ENCODE peak calls at places on chromosomes 4 and X, in eight cellular contexts. One of them, this sample, is unnamed.

GRCh38 chr4:1760521-1761001 is 32.5 kb upstream of the FGFR3 start:
- DNase-seq in tibial artery: no peak
- DNase-seq in endothelial cell: no peak
- DNase-seq in cardiac fibroblast: no peak
- DNase-seq in right lobe of liver: no peak
- DNase-seq in BE2C: no peak
- DNase-seq in right atrium auricular region: no peak
- DNase-seq in fibroblast of the aortic adventitia: no peak
- DNase-seq in this sample: no peak

GRCh38 chrX:110167952-110168451 is 149.9 kb downstream of the AMMECR1 start:
- DNase-seq in tibial artery: no peak
- DNase-seq in endothelial cell: peak; percentile 41
- DNase-seq in cardiac fibroblast: no peak
- DNase-seq in right lobe of liver: peak; percentile 46
- DNase-seq in BE2C: peak; percentile 36
- DNase-seq in right atrium auricular region: no peak
- DNase-seq in fibroblast of the aortic adventitia: no peak
- DNase-seq in this sample: no peak

GRCh38 chr4:89253306-89253705 is 54.3 kb downstream of the GPRIN3 start:
- DNase-seq in tibial artery: no peak
- DNase-seq in endothelial cell: no peak
- DNase-seq in cardiac fibroblast: no peak
- DNase-seq in right lobe of liver: no peak
- DNase-seq in BE2C: no peak
- DNase-seq in right atrium auricular region: no peak
- DNase-seq in fibroblast of the aortic adventitia: no peak
- DNase-seq in this sample: no peak

GRCh38 chr4:152357206-152357605 is 178.7 kb downstream of the FBXW7 start:
- DNase-seq in tibial artery: peak; percentile 32
- DNase-seq in endothelial cell: no peak
- DNase-seq in cardiac fibroblast: peak; percentile 42
- DNase-seq in right lobe of liver: no peak
- DNase-seq in BE2C: no peak
- DNase-seq in right atrium auricular region: no peak
- DNase-seq in fibroblast of the aortic adventitia: no peak
- DNase-seq in this sample: peak; percentile 34

GRCh38 chr4:7987148-7987989 is 47.7 kb upstream of the AFAP1 start:
- DNase-seq in tibial artery: peak; percentile 59
- DNase-seq in endothelial cell: peak; percentile 82
- DNase-seq in cardiac fibroblast: peak; percentile 83
- DNase-seq in right lobe of liver: peak; percentile 73
- DNase-seq in BE2C: peak; percentile 81
- DNase-seq in right atrium auricular region: peak; percentile 75
- DNase-seq in fibroblast of the aortic adventitia: peak; percentile 83
- DNase-seq in this sample: peak; percentile 78

GRCh38 chr4:155967098-155967497 is 13.4 kb upstream of the CTSO start:
- DNase-seq in tibial artery: no peak
- DNase-seq in endothelial cell: no peak
- DNase-seq in cardiac fibroblast: peak; percentile 29
- DNase-seq in right lobe of liver: no peak
- DNase-seq in BE2C: no peak
- DNase-seq in right atrium auricular region: no peak
- DNase-seq in fibroblast of the aortic adventitia: peak; percentile 30
- DNase-seq in this sample: no peak

GRCh38 chrX:129659861-129660260 is 5.1 kb upstream of the APLN start:
- DNase-seq in tibial artery: no peak
- DNase-seq in endothelial cell: no peak
- DNase-seq in cardiac fibroblast: no peak
- DNase-seq in right lobe of liver: no peak
- DNase-seq in BE2C: no peak
- DNase-seq in right atrium auricular region: no peak
- DNase-seq in fibroblast of the aortic adventitia: no peak
- DNase-seq in this sample: no peak

GRCh38 chrX:48918644-48919340 is at the start of gene PIM2:
- DNase-seq in tibial artery: peak; percentile 89
- DNase-seq in endothelial cell: peak; percentile 72
- DNase-seq in cardiac fibroblast: peak; percentile 85
- DNase-seq in right lobe of liver: peak; percentile 92
- DNase-seq in BE2C: peak; percentile 93
- DNase-seq in right atrium auricular region: peak; percentile 92
- DNase-seq in fibroblast of the aortic adventitia: peak; percentile 39
- DNase-seq in this sample: peak; percentile 90

GRCh38 chr4:39045791-39046221 is 13.6 kb upstream of the TMEM156 start:
- DNase-seq in tibial artery: no peak
- DNase-seq in endothelial cell: no peak
- DNase-seq in cardiac fibroblast: peak; percentile 40
- DNase-seq in right lobe of liver: no peak
- DNase-seq in BE2C: no peak
- DNase-seq in right atrium auricular region: no peak
- DNase-seq in fibroblast of the aortic adventitia: peak; percentile 26
- DNase-seq in this sample: peak; percentile 40

GRCh38 chrX:46860536-46860935 is 23.7 kb downstream of the RP2 start:
- DNase-seq in tibial artery: no peak
- DNase-seq in endothelial cell: no peak
- DNase-seq in cardiac fibroblast: no peak
- DNase-seq in right lobe of liver: no peak
- DNase-seq in BE2C: no peak
- DNase-seq in right atrium auricular region: no peak
- DNase-seq in fibroblast of the aortic adventitia: no peak
- DNase-seq in this sample: no peak

GRCh38 chrX:47743504-47743903 is 84.5 kb upstream of the UXT start:
- DNase-seq in tibial artery: no peak
- DNase-seq in endothelial cell: no peak
- DNase-seq in cardiac fibroblast: peak; percentile 53
- DNase-seq in right lobe of liver: no peak
- DNase-seq in BE2C: no peak
- DNase-seq in right atrium auricular region: no peak
- DNase-seq in fibroblast of the aortic adventitia: peak; percentile 25
- DNase-seq in this sample: peak; percentile 68

GRCh38 chr4:115687356-115687755 is 573.9 kb upstream of the NDST4 start:
- DNase-seq in tibial artery: no peak
- DNase-seq in endothelial cell: no peak
- DNase-seq in cardiac fibroblast: no peak
- DNase-seq in right lobe of liver: no peak
- DNase-seq in BE2C: no peak
- DNase-seq in right atrium auricular region: no peak
- DNase-seq in fibroblast of the aortic adventitia: no peak
- DNase-seq in this sample: no peak

GRCh38 chr4:66590488-66591215 is 920.4 kb upstream of the EPHA5 start:
- DNase-seq in tibial artery: no peak
- DNase-seq in endothelial cell: no peak
- DNase-seq in cardiac fibroblast: peak; percentile 46
- DNase-seq in right lobe of liver: no peak
- DNase-seq in BE2C: no peak
- DNase-seq in right atrium auricular region: no peak
- DNase-seq in fibroblast of the aortic adventitia: peak; percentile 74
- DNase-seq in this sample: no peak

GRCh38 chr4:153222162-153222789 is 18.0 kb downstream of the TRIM2 start:
- DNase-seq in tibial artery: peak; percentile 63
- DNase-seq in endothelial cell: peak; percentile 48
- DNase-seq in cardiac fibroblast: peak; percentile 80
- DNase-seq in right lobe of liver: peak; percentile 47
- DNase-seq in BE2C: peak; percentile 67
- DNase-seq in right atrium auricular region: peak; percentile 80
- DNase-seq in fibroblast of the aortic adventitia: peak; percentile 84
- DNase-seq in this sample: peak; percentile 87

GRCh38 chr4:5366421-5366820 is 315.1 kb downstream of the STK32B start:
- DNase-seq in tibial artery: no peak
- DNase-seq in endothelial cell: no peak
- DNase-seq in cardiac fibroblast: peak; percentile 2
- DNase-seq in right lobe of liver: no peak
- DNase-seq in BE2C: no peak
- DNase-seq in right atrium auricular region: no peak
- DNase-seq in fibroblast of the aortic adventitia: no peak
- DNase-seq in this sample: peak; percentile 14

GRCh38 chrX:69113723-69114122 is 51.5 kb downstream of the PJA1 start:
- DNase-seq in tibial artery: no peak
- DNase-seq in endothelial cell: no peak
- DNase-seq in cardiac fibroblast: no peak
- DNase-seq in right lobe of liver: no peak
- DNase-seq in BE2C: no peak
- DNase-seq in right atrium auricular region: no peak
- DNase-seq in fibroblast of the aortic adventitia: no peak
- DNase-seq in this sample: no peak

GRCh38 chrX:6856471-6856870 is 291.0 kb upstream of the STS start:
- DNase-seq in tibial artery: no peak
- DNase-seq in endothelial cell: no peak
- DNase-seq in cardiac fibroblast: no peak
- DNase-seq in right lobe of liver: no peak
- DNase-seq in BE2C: no peak
- DNase-seq in right atrium auricular region: no peak
- DNase-seq in fibroblast of the aortic adventitia: no peak
- DNase-seq in this sample: no peak

GRCh38 chr4:186934255-186934654 is 210.6 kb upstream of the FAT1 start:
- DNase-seq in tibial artery: no peak
- DNase-seq in endothelial cell: no peak
- DNase-seq in cardiac fibroblast: no peak
- DNase-seq in right lobe of liver: no peak
- DNase-seq in BE2C: no peak
- DNase-seq in right atrium auricular region: no peak
- DNase-seq in fibroblast of the aortic adventitia: no peak
- DNase-seq in this sample: no peak

GRCh38 chr4:186939226-186939625 is 215.6 kb upstream of the FAT1 start:
- DNase-seq in tibial artery: no peak
- DNase-seq in endothelial cell: no peak
- DNase-seq in cardiac fibroblast: no peak
- DNase-seq in right lobe of liver: no peak
- DNase-seq in BE2C: no peak
- DNase-seq in right atrium auricular region: no peak
- DNase-seq in fibroblast of the aortic adventitia: no peak
- DNase-seq in this sample: no peak

GRCh38 chr4:186935881-186936280 is 212.2 kb upstream of the FAT1 start:
- DNase-seq in tibial artery: no peak
- DNase-seq in endothelial cell: no peak
- DNase-seq in cardiac fibroblast: no peak
- DNase-seq in right lobe of liver: no peak
- DNase-seq in BE2C: no peak
- DNase-seq in right atrium auricular region: no peak
- DNase-seq in fibroblast of the aortic adventitia: no peak
- DNase-seq in this sample: peak; percentile 10

GRCh38 chr4:186934841-186935443 is 211.3 kb upstream of the FAT1 start:
- DNase-seq in tibial artery: no peak
- DNase-seq in endothelial cell: no peak
- DNase-seq in cardiac fibroblast: no peak
- DNase-seq in right lobe of liver: no peak
- DNase-seq in BE2C: no peak
- DNase-seq in right atrium auricular region: no peak
- DNase-seq in fibroblast of the aortic adventitia: no peak
- DNase-seq in this sample: no peak

DNA sequence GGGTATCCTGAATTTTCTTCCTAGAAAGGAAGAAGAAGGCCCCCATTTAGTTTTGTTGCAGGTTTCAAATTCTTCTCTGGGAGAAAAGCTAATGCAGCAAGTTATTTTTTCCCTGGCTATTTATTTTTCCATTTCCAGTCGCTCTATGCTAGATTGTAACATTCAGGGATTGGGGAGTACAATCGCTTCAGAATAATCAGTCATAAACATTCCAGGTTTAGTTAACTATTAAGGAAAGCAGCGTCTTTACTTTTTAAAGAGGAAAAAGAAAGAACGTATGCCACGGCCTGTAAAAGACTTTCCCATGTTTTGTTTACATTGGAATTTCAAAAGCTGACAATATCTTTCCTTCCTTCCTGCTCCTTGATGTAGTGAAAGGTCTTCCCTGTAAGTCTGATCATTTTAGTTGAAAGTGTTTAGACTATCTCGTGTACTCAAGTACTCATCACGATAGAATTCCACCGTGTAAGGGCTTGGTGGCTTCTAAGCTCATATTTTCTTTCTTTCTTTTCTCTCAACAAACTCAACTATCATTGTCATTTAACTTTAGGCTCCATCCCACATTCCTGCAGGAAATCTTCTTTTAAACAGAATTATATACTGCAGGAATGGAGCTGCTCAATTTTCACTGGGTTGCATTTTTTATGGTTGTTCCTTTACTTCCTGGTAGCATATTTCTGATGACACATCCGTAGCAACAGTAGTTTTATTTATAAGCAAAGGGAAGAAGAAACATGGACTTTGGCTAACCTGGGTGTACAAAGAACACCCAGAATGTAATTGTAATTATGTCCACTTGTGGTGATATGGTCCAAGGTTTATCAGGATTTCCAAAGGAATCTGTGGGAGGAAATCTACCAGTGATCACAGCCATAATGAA is 213.1 kb upstream of the FAT1 start:
- DNase-seq in tibial artery: no peak
- DNase-seq in endothelial cell: no peak
- DNase-seq in cardiac fibroblast: peak; percentile 75
- DNase-seq in right lobe of liver: no peak
- DNase-seq in BE2C: no peak
- DNase-seq in right atrium auricular region: no peak
- DNase-seq in fibroblast of the aortic adventitia: peak; percentile 24
- DNase-seq in this sample: peak; percentile 86
- TF ChIP-seq CTCF in tibial artery: peak; percentile 29
- TF ChIP-seq CTCF in endothelial cell: no peak
- TF ChIP-seq CTCF in cardiac fibroblast: peak; percentile 24
- TF ChIP-seq CTCF in right lobe of liver: peak; percentile 43
- TF ChIP-seq CTCF in BE2C: no peak
- TF ChIP-seq CTCF in right atrium auricular region: no peak
- TF ChIP-seq CTCF in fibroblast of the aortic adventitia: no peak
- TF ChIP-seq CTCF in this sample: peak; percentile 21

DNA sequence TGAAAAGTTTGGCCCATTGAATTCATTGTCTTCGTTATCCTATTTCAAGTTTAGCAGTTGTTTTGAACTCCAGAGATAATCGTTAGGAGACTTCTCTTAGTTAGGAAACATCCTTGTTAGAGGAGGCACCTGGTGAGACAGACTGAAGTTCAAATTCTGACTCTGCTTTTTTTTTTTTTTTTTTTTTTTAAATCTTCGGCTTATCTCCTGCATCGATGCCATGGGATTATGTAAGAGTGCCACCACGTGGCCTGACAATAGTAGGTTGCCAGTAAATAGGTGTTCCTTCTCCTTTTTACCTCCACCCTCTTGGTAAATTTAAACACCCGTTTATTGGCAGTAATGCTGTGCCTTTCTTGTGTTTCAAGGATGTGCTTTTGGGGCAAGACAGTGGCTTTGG is 149.3 kb downstream of the SOWAHB start:
- DNase-seq in tibial artery: peak; percentile 35
- DNase-seq in endothelial cell: peak; percentile 30
- DNase-seq in cardiac fibroblast: peak; percentile 50
- DNase-seq in right lobe of liver: peak; percentile 73
- DNase-seq in BE2C: peak; percentile 41
- DNase-seq in right atrium auricular region: no peak
- DNase-seq in fibroblast of the aortic adventitia: peak; percentile 57
- DNase-seq in this sample: no peak
- TF ChIP-seq CTCF in tibial artery: peak; percentile 10
- TF ChIP-seq CTCF in endothelial cell: peak; percentile 19
- TF ChIP-seq CTCF in cardiac fibroblast: peak; percentile 11
- TF ChIP-seq CTCF in right lobe of liver: no peak
- TF ChIP-seq CTCF in BE2C: peak; percentile 53
- TF ChIP-seq CTCF in right atrium auricular region: no peak
- TF ChIP-seq CTCF in fibroblast of the aortic adventitia: peak; percentile 18
- TF ChIP-seq CTCF in this sample: no peak

GRCh38 chrX:23079347-23079746 is 79.6 kb downstream of the DDX53 start:
- DNase-seq in tibial artery: no peak
- DNase-seq in endothelial cell: no peak
- DNase-seq in cardiac fibroblast: no peak
- DNase-seq in right lobe of liver: no peak
- DNase-seq in BE2C: no peak
- DNase-seq in right atrium auricular region: no peak
- DNase-seq in fibroblast of the aortic adventitia: no peak
- DNase-seq in this sample: no peak
- TF ChIP-seq CTCF in tibial artery: no peak
- TF ChIP-seq CTCF in endothelial cell: peak; percentile 38
- TF ChIP-seq CTCF in cardiac fibroblast: peak; percentile 17
- TF ChIP-seq CTCF in right lobe of liver: no peak
- TF ChIP-seq CTCF in BE2C: no peak
- TF ChIP-seq CTCF in right atrium auricular region: no peak
- TF ChIP-seq CTCF in fibroblast of the aortic adventitia: no peak
- TF ChIP-seq CTCF in this sample: no peak

GRCh38 chrX:117996918-117997480 is 119.6 kb downstream of the KLHL13 start:
- DNase-seq in tibial artery: no peak
- DNase-seq in endothelial cell: no peak
- DNase-seq in cardiac fibroblast: no peak
- DNase-seq in right lobe of liver: no peak
- DNase-seq in BE2C: no peak
- DNase-seq in right atrium auricular region: no peak
- DNase-seq in fibroblast of the aortic adventitia: no peak
- DNase-seq in this sample: no peak
- TF ChIP-seq CTCF in tibial artery: no peak
- TF ChIP-seq CTCF in endothelial cell: no peak
- TF ChIP-seq CTCF in cardiac fibroblast: no peak
- TF ChIP-seq CTCF in right lobe of liver: no peak
- TF ChIP-seq CTCF in BE2C: peak; percentile 76
- TF ChIP-seq CTCF in right atrium auricular region: no peak
- TF ChIP-seq CTCF in fibroblast of the aortic adventitia: peak; percentile 29
- TF ChIP-seq CTCF in this sample: peak; percentile 14